ENCODE peak calls at places on chromosomes 12 and 14, in ten cellular contexts. One of them, this sample, is unnamed.

GRCh38 chr12:128980623-128981022 is 127.3 kb downstream of the GLT1D1 start:
- DNase-seq in aorta: no peak
- DNase-seq in colonic mucosa: no peak
- DNase-seq in cardiac fibroblast: no peak
- DNase-seq in brain microvascular endothelial cell: no peak
- DNase-seq in heart right ventricle: no peak
- DNase-seq in tibial nerve: no peak
- DNase-seq in fibroblast of villous mesenchyme: no peak
- DNase-seq in body of pancreas: no peak
- DNase-seq in AG10803: no peak
- DNase-seq in this sample: no peak

GRCh38 chr12:65825573-65826512 is 1.6 kb downstream of the HMGA2 start:
- DNase-seq in aorta: peak; percentile 57
- DNase-seq in tibial nerve: no peak
- DNase-seq in colonic mucosa: peak; percentile 40
- DNase-seq in brain microvascular endothelial cell: no peak
- DNase-seq in cardiac fibroblast: peak; percentile 52
- DNase-seq in AG10803: peak; percentile 44
- DNase-seq in body of pancreas: peak; percentile 24
- DNase-seq in fibroblast of villous mesenchyme: peak; percentile 66
- DNase-seq in heart right ventricle: peak; percentile 4
- DNase-seq in this sample: no peak

GRCh38 chr12:74418573-74418972 is 119.1 kb upstream of the ATXN7L3B start:
- DNase-seq in colonic mucosa: no peak
- DNase-seq in cardiac fibroblast: no peak
- DNase-seq in aorta: no peak
- DNase-seq in body of pancreas: no peak
- DNase-seq in tibial nerve: no peak
- DNase-seq in brain microvascular endothelial cell: no peak
- DNase-seq in AG10803: no peak
- DNase-seq in heart right ventricle: no peak
- DNase-seq in fibroblast of villous mesenchyme: no peak
- DNase-seq in this sample: no peak

GRCh38 chr12:2013111-2013510 is 8.9 kb upstream of the DCP1B start:
- DNase-seq in aorta: no peak
- DNase-seq in AG10803: no peak
- DNase-seq in tibial nerve: no peak
- DNase-seq in brain microvascular endothelial cell: no peak
- DNase-seq in colonic mucosa: no peak
- DNase-seq in fibroblast of villous mesenchyme: no peak
- DNase-seq in cardiac fibroblast: no peak
- DNase-seq in body of pancreas: no peak
- DNase-seq in heart right ventricle: no peak
- DNase-seq in this sample: no peak

GRCh38 chr12:66503746-66504145 is 175.1 kb downstream of the GRIP1 start:
- DNase-seq in AG10803: no peak
- DNase-seq in heart right ventricle: no peak
- DNase-seq in tibial nerve: no peak
- DNase-seq in brain microvascular endothelial cell: no peak
- DNase-seq in body of pancreas: no peak
- DNase-seq in cardiac fibroblast: no peak
- DNase-seq in aorta: no peak
- DNase-seq in colonic mucosa: no peak
- DNase-seq in fibroblast of villous mesenchyme: no peak
- DNase-seq in this sample: no peak

GRCh38 chr14:22794533-22794932 is 20.7 kb downstream of the SLC7A7 start:
- DNase-seq in cardiac fibroblast: no peak
- DNase-seq in fibroblast of villous mesenchyme: no peak
- DNase-seq in heart right ventricle: no peak
- DNase-seq in aorta: no peak
- DNase-seq in brain microvascular endothelial cell: no peak
- DNase-seq in AG10803: no peak
- DNase-seq in body of pancreas: no peak
- DNase-seq in tibial nerve: no peak
- DNase-seq in colonic mucosa: no peak
- DNase-seq in this sample: no peak

GRCh38 chr14:87131879-87132278 is 861.1 kb downstream of the GALC start:
- DNase-seq in heart right ventricle: no peak
- DNase-seq in tibial nerve: no peak
- DNase-seq in aorta: no peak
- DNase-seq in cardiac fibroblast: no peak
- DNase-seq in colonic mucosa: no peak
- DNase-seq in AG10803: peak; percentile 30
- DNase-seq in fibroblast of villous mesenchyme: peak; percentile 28
- DNase-seq in body of pancreas: no peak
- DNase-seq in brain microvascular endothelial cell: no peak
- DNase-seq in this sample: no peak

GRCh38 chr12:96311191-96311590 is 89.0 kb downstream of the CDK17 start:
- DNase-seq in fibroblast of villous mesenchyme: no peak
- DNase-seq in body of pancreas: no peak
- DNase-seq in tibial nerve: no peak
- DNase-seq in aorta: no peak
- DNase-seq in brain microvascular endothelial cell: no peak
- DNase-seq in colonic mucosa: no peak
- DNase-seq in heart right ventricle: no peak
- DNase-seq in cardiac fibroblast: no peak
- DNase-seq in AG10803: no peak
- DNase-seq in this sample: no peak

GRCh38 chr12:110366474-110367208 is 36.9 kb downstream of the ANAPC7 start:
- DNase-seq in heart right ventricle: no peak
- DNase-seq in brain microvascular endothelial cell: no peak
- DNase-seq in cardiac fibroblast: no peak
- DNase-seq in tibial nerve: no peak
- DNase-seq in body of pancreas: no peak
- DNase-seq in colonic mucosa: no peak
- DNase-seq in fibroblast of villous mesenchyme: no peak
- DNase-seq in aorta: no peak
- DNase-seq in AG10803: no peak
- DNase-seq in this sample: no peak

GRCh38 chr12:89439946-89440345 is 84.7 kb downstream of the GALNT4 start:
- DNase-seq in cardiac fibroblast: peak; percentile 34
- DNase-seq in colonic mucosa: no peak
- DNase-seq in aorta: no peak
- DNase-seq in fibroblast of villous mesenchyme: no peak
- DNase-seq in body of pancreas: no peak
- DNase-seq in heart right ventricle: no peak
- DNase-seq in AG10803: peak; percentile 60
- DNase-seq in brain microvascular endothelial cell: no peak
- DNase-seq in tibial nerve: no peak
- DNase-seq in this sample: no peak

GRCh38 chr14:81345781-81346180 is 54.3 kb downstream of the STON2 start:
- DNase-seq in body of pancreas: no peak
- DNase-seq in brain microvascular endothelial cell: no peak
- DNase-seq in cardiac fibroblast: no peak
- DNase-seq in colonic mucosa: no peak
- DNase-seq in fibroblast of villous mesenchyme: no peak
- DNase-seq in tibial nerve: no peak
- DNase-seq in heart right ventricle: no peak
- DNase-seq in aorta: no peak
- DNase-seq in AG10803: no peak
- DNase-seq in this sample: no peak

DNA sequence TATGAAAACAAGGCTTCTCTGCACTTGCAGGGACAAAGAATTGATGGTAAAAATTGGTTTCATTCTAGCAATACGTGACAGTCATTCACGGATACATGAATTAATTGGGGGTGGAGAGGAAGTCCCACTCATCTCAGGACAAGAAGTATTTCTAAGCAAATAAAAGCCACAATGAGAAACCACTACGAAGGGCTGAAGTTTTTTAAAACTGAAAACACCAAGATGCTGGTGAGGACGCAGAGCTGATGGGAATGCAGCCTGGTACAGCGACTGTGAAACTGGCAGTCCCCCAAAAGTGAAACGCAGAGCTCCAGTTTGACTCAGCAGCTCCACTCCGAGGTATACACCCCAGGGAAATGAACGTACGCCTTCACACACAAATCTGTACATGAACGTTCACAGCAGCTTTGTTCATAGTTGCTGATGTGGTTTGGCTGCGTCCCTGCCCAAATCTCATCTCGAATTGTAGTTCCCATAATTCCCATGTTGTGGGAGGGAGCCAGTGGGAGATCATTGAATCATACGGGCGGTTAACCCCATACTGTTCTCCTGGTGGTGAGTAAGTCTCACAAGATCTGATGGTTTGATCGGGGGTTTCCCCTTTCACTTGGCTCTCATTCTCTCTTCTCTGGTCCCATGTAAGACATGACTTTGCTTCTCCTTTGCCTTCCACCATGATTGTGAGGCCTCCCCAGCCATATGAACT is 89.0 kb downstream of the SCARB1 start:
- DNase-seq in brain microvascular endothelial cell: peak; percentile 97
- DNase-seq in AG10803: peak; percentile 95
- DNase-seq in aorta: no peak
- DNase-seq in heart right ventricle: no peak
- DNase-seq in body of pancreas: peak; percentile 42
- DNase-seq in tibial nerve: no peak
- DNase-seq in cardiac fibroblast: peak; percentile 96
- DNase-seq in fibroblast of villous mesenchyme: peak; percentile 78
- DNase-seq in colonic mucosa: no peak
- DNase-seq in this sample: peak; percentile 71
- H3K4me3 ChIP-seq in brain microvascular endothelial cell: peak overlapping the region; percentile 26
- H3K4me3 ChIP-seq in AG10803: peak overlapping the region; percentile 31
- H3K4me3 ChIP-seq in aorta: no peak overlapping the region
- H3K4me3 ChIP-seq in heart right ventricle: no peak overlapping the region
- H3K4me3 ChIP-seq in body of pancreas: no peak overlapping the region
- H3K4me3 ChIP-seq in tibial nerve: peak overlapping the region; percentile 9
- H3K4me3 ChIP-seq in cardiac fibroblast: peak overlapping the region; percentile 34
- H3K4me3 ChIP-seq in fibroblast of villous mesenchyme: no peak overlapping the region
- H3K4me3 ChIP-seq in colonic mucosa: no peak overlapping the region
- H3K4me3 ChIP-seq in this sample: peak overlapping the region; percentile 18

GRCh38 chr12:51647647-51648046 is 56.6 kb downstream of the SCN8A start:
- DNase-seq in fibroblast of villous mesenchyme: no peak
- DNase-seq in aorta: no peak
- DNase-seq in brain microvascular endothelial cell: no peak
- DNase-seq in colonic mucosa: no peak
- DNase-seq in cardiac fibroblast: no peak
- DNase-seq in heart right ventricle: no peak
- DNase-seq in body of pancreas: no peak
- DNase-seq in tibial nerve: no peak
- DNase-seq in AG10803: no peak
- DNase-seq in this sample: no peak

GRCh38 chr12:51653431-51653830 is 62.4 kb downstream of the SCN8A start:
- DNase-seq in tibial nerve: no peak
- DNase-seq in heart right ventricle: no peak
- DNase-seq in aorta: no peak
- DNase-seq in AG10803: no peak
- DNase-seq in cardiac fibroblast: no peak
- DNase-seq in body of pancreas: no peak
- DNase-seq in brain microvascular endothelial cell: no peak
- DNase-seq in colonic mucosa: no peak
- DNase-seq in fibroblast of villous mesenchyme: peak; percentile 16
- DNase-seq in this sample: no peak
- H3K4me3 ChIP-seq in tibial nerve: no peak overlapping the region
- H3K4me3 ChIP-seq in heart right ventricle: no peak overlapping the region
- H3K4me3 ChIP-seq in aorta: no peak overlapping the region
- H3K4me3 ChIP-seq in AG10803: no peak overlapping the region
- H3K4me3 ChIP-seq in cardiac fibroblast: no peak overlapping the region
- H3K4me3 ChIP-seq in body of pancreas: no peak overlapping the region
- H3K4me3 ChIP-seq in brain microvascular endothelial cell: no peak overlapping the region
- H3K4me3 ChIP-seq in colonic mucosa: no peak overlapping the region
- H3K4me3 ChIP-seq in fibroblast of villous mesenchyme: no peak overlapping the region
- H3K4me3 ChIP-seq in this sample: no peak overlapping the region

GRCh38 chr12:121575952-121576615 is 4.7 kb downstream of the KDM2B start:
- DNase-seq in colonic mucosa: no peak
- DNase-seq in brain microvascular endothelial cell: no peak
- DNase-seq in body of pancreas: no peak
- DNase-seq in aorta: peak; percentile 29
- DNase-seq in cardiac fibroblast: peak; percentile 56
- DNase-seq in heart right ventricle: no peak
- DNase-seq in fibroblast of villous mesenchyme: no peak
- DNase-seq in tibial nerve: no peak
- DNase-seq in AG10803: peak; percentile 34
- DNase-seq in this sample: no peak

GRCh38 chr12:121577443-121578180 is 3.2 kb downstream of the KDM2B start:
- DNase-seq in heart right ventricle: no peak
- DNase-seq in aorta: no peak
- DNase-seq in colonic mucosa: peak; percentile 25
- DNase-seq in AG10803: no peak
- DNase-seq in cardiac fibroblast: no peak
- DNase-seq in brain microvascular endothelial cell: no peak
- DNase-seq in fibroblast of villous mesenchyme: no peak
- DNase-seq in tibial nerve: no peak
- DNase-seq in body of pancreas: no peak
- DNase-seq in this sample: no peak

GRCh38 chr12:121575051-121575450 is 5.8 kb downstream of the KDM2B start:
- DNase-seq in body of pancreas: no peak
- DNase-seq in fibroblast of villous mesenchyme: no peak
- DNase-seq in colonic mucosa: no peak
- DNase-seq in brain microvascular endothelial cell: no peak
- DNase-seq in tibial nerve: no peak
- DNase-seq in cardiac fibroblast: no peak
- DNase-seq in AG10803: no peak
- DNase-seq in aorta: no peak
- DNase-seq in heart right ventricle: no peak
- DNase-seq in this sample: no peak

GRCh38 chr12:121578230-121579189 is 2.3 kb downstream of the KDM2B start:
- DNase-seq in body of pancreas: peak; percentile 26
- DNase-seq in aorta: peak; percentile 64
- DNase-seq in tibial nerve: no peak
- DNase-seq in fibroblast of villous mesenchyme: peak; percentile 25
- DNase-seq in brain microvascular endothelial cell: no peak
- DNase-seq in AG10803: no peak
- DNase-seq in heart right ventricle: no peak
- DNase-seq in cardiac fibroblast: peak; percentile 30
- DNase-seq in colonic mucosa: peak; percentile 40
- DNase-seq in this sample: no peak

GRCh38 chr12:121576851-121577391 is 3.9 kb downstream of the KDM2B start:
- DNase-seq in aorta: peak; percentile 57
- DNase-seq in cardiac fibroblast: peak; percentile 70
- DNase-seq in body of pancreas: no peak
- DNase-seq in AG10803: peak; percentile 94
- DNase-seq in tibial nerve: no peak
- DNase-seq in colonic mucosa: peak; percentile 40
- DNase-seq in heart right ventricle: no peak
- DNase-seq in brain microvascular endothelial cell: peak; percentile 78
- DNase-seq in fibroblast of villous mesenchyme: peak; percentile 88
- DNase-seq in this sample: no peak
- H3K4me3 ChIP-seq in aorta: no peak overlapping the region
- H3K4me3 ChIP-seq in cardiac fibroblast: no peak overlapping the region
- H3K4me3 ChIP-seq in body of pancreas: no peak overlapping the region
- H3K4me3 ChIP-seq in AG10803: peak overlapping the region; percentile 67
- H3K4me3 ChIP-seq in tibial nerve: no peak overlapping the region
- H3K4me3 ChIP-seq in colonic mucosa: no peak overlapping the region
- H3K4me3 ChIP-seq in heart right ventricle: no peak overlapping the region
- H3K4me3 ChIP-seq in brain microvascular endothelial cell: no peak overlapping the region
- H3K4me3 ChIP-seq in fibroblast of villous mesenchyme: peak overlapping the region; percentile 72
- H3K4me3 ChIP-seq in this sample: no peak overlapping the region

DNA sequence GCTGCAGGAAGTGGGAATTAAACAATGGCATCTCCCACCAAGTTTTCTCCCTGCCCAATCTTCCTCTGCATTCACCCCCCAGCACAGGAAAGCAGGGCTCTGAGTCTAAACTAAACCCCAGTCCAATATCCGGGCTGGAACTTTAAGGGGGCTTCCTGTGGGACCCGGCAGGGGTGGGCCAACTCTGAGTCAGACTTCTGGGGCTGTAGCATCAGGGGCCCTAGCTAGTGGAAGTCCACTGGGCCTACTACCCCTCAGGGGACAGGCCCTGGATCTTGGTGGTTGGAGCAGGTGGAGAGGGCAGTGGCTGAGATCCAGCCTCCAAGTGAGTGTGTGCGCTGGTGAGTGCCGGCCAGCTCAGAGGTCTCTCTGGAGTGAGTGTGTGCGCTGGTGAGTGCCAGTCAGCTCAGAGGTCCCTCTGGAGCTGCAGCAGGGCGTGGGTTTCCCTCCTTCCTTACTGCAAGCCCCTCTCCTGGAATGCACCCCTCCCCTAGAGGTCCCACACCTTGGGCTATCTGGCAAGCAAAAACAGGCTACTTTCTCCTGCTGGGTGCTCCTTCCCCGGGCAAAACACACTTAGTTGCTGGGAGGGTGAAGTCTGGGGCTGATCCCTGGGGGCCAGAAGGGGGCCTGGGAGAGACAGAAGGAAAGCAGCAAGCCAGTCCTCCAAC is 5.6 kb upstream of the LHX5 start:
- DNase-seq in colonic mucosa: no peak
- DNase-seq in tibial nerve: no peak
- DNase-seq in heart right ventricle: no peak
- DNase-seq in brain microvascular endothelial cell: no peak
- DNase-seq in fibroblast of villous mesenchyme: no peak
- DNase-seq in body of pancreas: no peak
- DNase-seq in cardiac fibroblast: no peak
- DNase-seq in aorta: no peak
- DNase-seq in AG10803: no peak
- DNase-seq in this sample: no peak
- H3K4me3 ChIP-seq in colonic mucosa: no peak overlapping the region
- H3K4me3 ChIP-seq in tibial nerve: no peak overlapping the region
- H3K4me3 ChIP-seq in heart right ventricle: no peak overlapping the region
- H3K4me3 ChIP-seq in brain microvascular endothelial cell: no peak overlapping the region
- H3K4me3 ChIP-seq in fibroblast of villous mesenchyme: no peak overlapping the region
- H3K4me3 ChIP-seq in body of pancreas: no peak overlapping the region
- H3K4me3 ChIP-seq in cardiac fibroblast: no peak overlapping the region
- H3K4me3 ChIP-seq in aorta: no peak overlapping the region
- H3K4me3 ChIP-seq in AG10803: no peak overlapping the region
- H3K4me3 ChIP-seq in this sample: no peak overlapping the region